ENCODE peak calls at places on chromosome 17, in ten cellular contexts. One of them, this sample, is unnamed.

GRCh38 chr17:50946223-50946890 is 80.2 kb upstream of the TOB1 start:
- DNase-seq in activated CD4-positive, alpha-beta T cell treated with anti-CD3 and anti-CD28 coated beads for 24 hours: no peak
- DNase-seq in T-helper 2 cell treated with Interferon-gamma antibody and Interleukin-4, amounts not matched to agents 5 μg/mL and 100 μg/mL, for 36 hours: no peak
- DNase-seq in AG10803: no peak
- DNase-seq in fibroblast of the aortic adventitia: no peak
- DNase-seq in HuH-7.5: no peak
- DNase-seq in KG1: no peak
- DNase-seq in activated T-helper 1 cell treated with Interleukin-2 at 50 U/mL for 16 hours: no peak
- DNase-seq in NCI-H187: no peak
- DNase-seq in NCI-H82: no peak
- DNase-seq in this sample: no peak

GRCh38 chr17:10001296-10001904 is 96.3 kb upstream of the RCVRN start:
- DNase-seq in NCI-H82: no peak
- DNase-seq in HuH-7.5: no peak
- DNase-seq in AG10803: peak
- DNase-seq in fibroblast of the aortic adventitia: peak
- DNase-seq in activated CD4-positive, alpha-beta T cell treated with anti-CD3 and anti-CD28 coated beads for 24 hours: no peak
- DNase-seq in T-helper 2 cell treated with Interferon-gamma antibody and Interleukin-4, amounts not matched to agents 5 μg/mL and 100 μg/mL, for 36 hours: no peak
- DNase-seq in NCI-H187: no peak
- DNase-seq in KG1: no peak
- DNase-seq in activated T-helper 1 cell treated with Interleukin-2 at 50 U/mL for 16 hours: no peak
- DNase-seq in this sample: no peak

GRCh38 chr17:80997471-80998387 is 6.1 kb downstream of the CHMP6 start:
- DNase-seq in HuH-7.5: no peak
- DNase-seq in NCI-H187: no peak
- DNase-seq in AG10803: no peak
- DNase-seq in KG1: peak
- DNase-seq in NCI-H82: no peak
- DNase-seq in T-helper 2 cell treated with Interferon-gamma antibody and Interleukin-4, amounts not matched to agents 5 μg/mL and 100 μg/mL, for 36 hours: no peak
- DNase-seq in fibroblast of the aortic adventitia: no peak
- DNase-seq in activated CD4-positive, alpha-beta T cell treated with anti-CD3 and anti-CD28 coated beads for 24 hours: no peak
- DNase-seq in activated T-helper 1 cell treated with Interleukin-2 at 50 U/mL for 16 hours: no peak
- DNase-seq in this sample: no peak

GRCh38 chr17:17179371-17179827 is 26.7 kb downstream of the PLD6 start:
- DNase-seq in fibroblast of the aortic adventitia: no peak
- DNase-seq in T-helper 2 cell treated with Interferon-gamma antibody and Interleukin-4, amounts not matched to agents 5 μg/mL and 100 μg/mL, for 36 hours: peak
- DNase-seq in NCI-H82: no peak
- DNase-seq in activated T-helper 1 cell treated with Interleukin-2 at 50 U/mL for 16 hours: no peak
- DNase-seq in activated CD4-positive, alpha-beta T cell treated with anti-CD3 and anti-CD28 coated beads for 24 hours: no peak
- DNase-seq in NCI-H187: no peak
- DNase-seq in HuH-7.5: no peak
- DNase-seq in AG10803: no peak
- DNase-seq in KG1: no peak
- DNase-seq in this sample: no peak

GRCh38 chr17:78707016-78707415 is 75.1 kb downstream of the CYTH1 start:
- DNase-seq in HuH-7.5: no peak
- DNase-seq in NCI-H82: no peak
- DNase-seq in T-helper 2 cell treated with Interferon-gamma antibody and Interleukin-4, amounts not matched to agents 5 μg/mL and 100 μg/mL, for 36 hours: no peak
- DNase-seq in fibroblast of the aortic adventitia: no peak
- DNase-seq in activated CD4-positive, alpha-beta T cell treated with anti-CD3 and anti-CD28 coated beads for 24 hours: no peak
- DNase-seq in KG1: no peak
- DNase-seq in activated T-helper 1 cell treated with Interleukin-2 at 50 U/mL for 16 hours: no peak
- DNase-seq in AG10803: no peak
- DNase-seq in NCI-H187: no peak
- DNase-seq in this sample: no peak

GRCh38 chr17:41324180-41325075 is 8.9 kb upstream of the KRTAP17-1 start:
- DNase-seq in activated CD4-positive, alpha-beta T cell treated with anti-CD3 and anti-CD28 coated beads for 24 hours: no peak
- DNase-seq in NCI-H82: no peak
- DNase-seq in activated T-helper 1 cell treated with Interleukin-2 at 50 U/mL for 16 hours: no peak
- DNase-seq in fibroblast of the aortic adventitia: no peak
- DNase-seq in AG10803: no peak
- DNase-seq in NCI-H187: no peak
- DNase-seq in KG1: no peak
- DNase-seq in T-helper 2 cell treated with Interferon-gamma antibody and Interleukin-4, amounts not matched to agents 5 μg/mL and 100 μg/mL, for 36 hours: no peak
- DNase-seq in HuH-7.5: peak
- DNase-seq in this sample: no peak

GRCh38 chr17:74361613-74362391 is at the start of gene BTBD17:
- DNase-seq in T-helper 2 cell treated with Interferon-gamma antibody and Interleukin-4, amounts not matched to agents 5 μg/mL and 100 μg/mL, for 36 hours: no peak
- DNase-seq in NCI-H187: no peak
- DNase-seq in HuH-7.5: peak
- DNase-seq in activated T-helper 1 cell treated with Interleukin-2 at 50 U/mL for 16 hours: no peak
- DNase-seq in fibroblast of the aortic adventitia: peak
- DNase-seq in KG1: no peak
- DNase-seq in activated CD4-positive, alpha-beta T cell treated with anti-CD3 and anti-CD28 coated beads for 24 hours: no peak
- DNase-seq in AG10803: no peak
- DNase-seq in NCI-H82: peak
- DNase-seq in this sample: no peak

GRCh38 chr17:66313995-66314659 is 11.7 kb downstream of the PRKCA start:
- DNase-seq in HuH-7.5: no peak
- DNase-seq in fibroblast of the aortic adventitia: no peak
- DNase-seq in KG1: no peak
- DNase-seq in NCI-H187: no peak
- DNase-seq in activated T-helper 1 cell treated with Interleukin-2 at 50 U/mL for 16 hours: no peak
- DNase-seq in AG10803: no peak
- DNase-seq in activated CD4-positive, alpha-beta T cell treated with anti-CD3 and anti-CD28 coated beads for 24 hours: peak
- DNase-seq in NCI-H82: no peak
- DNase-seq in T-helper 2 cell treated with Interferon-gamma antibody and Interleukin-4, amounts not matched to agents 5 μg/mL and 100 μg/mL, for 36 hours: no peak
- DNase-seq in this sample: no peak

GRCh38 chr17:10081571-10082169 is 116.7 kb downstream of the GAS7 start:
- DNase-seq in HuH-7.5: no peak
- DNase-seq in KG1: no peak
- DNase-seq in fibroblast of the aortic adventitia: no peak
- DNase-seq in NCI-H187: no peak
- DNase-seq in NCI-H82: no peak
- DNase-seq in activated CD4-positive, alpha-beta T cell treated with anti-CD3 and anti-CD28 coated beads for 24 hours: no peak
- DNase-seq in AG10803: no peak
- DNase-seq in T-helper 2 cell treated with Interferon-gamma antibody and Interleukin-4, amounts not matched to agents 5 μg/mL and 100 μg/mL, for 36 hours: no peak
- DNase-seq in activated T-helper 1 cell treated with Interleukin-2 at 50 U/mL for 16 hours: no peak
- DNase-seq in this sample: no peak

GRCh38 chr17:63704259-63704576 is 4.3 kb upstream of the LIMD2 start:
- DNase-seq in NCI-H82: no peak
- DNase-seq in T-helper 2 cell treated with Interferon-gamma antibody and Interleukin-4, amounts not matched to agents 5 μg/mL and 100 μg/mL, for 36 hours: no peak
- DNase-seq in activated T-helper 1 cell treated with Interleukin-2 at 50 U/mL for 16 hours: no peak
- DNase-seq in KG1: no peak
- DNase-seq in fibroblast of the aortic adventitia: no peak
- DNase-seq in activated CD4-positive, alpha-beta T cell treated with anti-CD3 and anti-CD28 coated beads for 24 hours: no peak
- DNase-seq in AG10803: no peak
- DNase-seq in HuH-7.5: no peak
- DNase-seq in NCI-H187: no peak
- DNase-seq in this sample: no peak

GRCh38 chr17:4109424-4109823 is 33.4 kb downstream of the ZZEF1 start:
- DNase-seq in HuH-7.5: no peak
- DNase-seq in fibroblast of the aortic adventitia: no peak
- DNase-seq in NCI-H82: peak
- DNase-seq in NCI-H187: no peak
- DNase-seq in activated T-helper 1 cell treated with Interleukin-2 at 50 U/mL for 16 hours: no peak
- DNase-seq in AG10803: no peak
- DNase-seq in KG1: no peak
- DNase-seq in T-helper 2 cell treated with Interferon-gamma antibody and Interleukin-4, amounts not matched to agents 5 μg/mL and 100 μg/mL, for 36 hours: no peak
- DNase-seq in activated CD4-positive, alpha-beta T cell treated with anti-CD3 and anti-CD28 coated beads for 24 hours: no peak
- DNase-seq in this sample: no peak

GRCh38 chr17:78644259-78644658 is 67.1 kb upstream of the DNAH17 start:
- DNase-seq in activated T-helper 1 cell treated with Interleukin-2 at 50 U/mL for 16 hours: no peak
- DNase-seq in activated CD4-positive, alpha-beta T cell treated with anti-CD3 and anti-CD28 coated beads for 24 hours: no peak
- DNase-seq in fibroblast of the aortic adventitia: no peak
- DNase-seq in KG1: no peak
- DNase-seq in NCI-H82: no peak
- DNase-seq in NCI-H187: no peak
- DNase-seq in T-helper 2 cell treated with Interferon-gamma antibody and Interleukin-4, amounts not matched to agents 5 μg/mL and 100 μg/mL, for 36 hours: no peak
- DNase-seq in HuH-7.5: no peak
- DNase-seq in AG10803: no peak
- DNase-seq in this sample: no peak

GRCh38 chr17:49843774-49844350 is 4.0 kb downstream of the TAC4 start:
- DNase-seq in T-helper 2 cell treated with Interferon-gamma antibody and Interleukin-4, amounts not matched to agents 5 μg/mL and 100 μg/mL, for 36 hours: no peak
- DNase-seq in NCI-H187: no peak
- DNase-seq in activated CD4-positive, alpha-beta T cell treated with anti-CD3 and anti-CD28 coated beads for 24 hours: peak
- DNase-seq in HuH-7.5: no peak
- DNase-seq in fibroblast of the aortic adventitia: no peak
- DNase-seq in NCI-H82: peak
- DNase-seq in activated T-helper 1 cell treated with Interleukin-2 at 50 U/mL for 16 hours: no peak
- DNase-seq in AG10803: no peak
- DNase-seq in KG1: no peak
- DNase-seq in this sample: no peak

GRCh38 chr17:66281671-66282369 is 20.6 kb upstream of the PRKCA start:
- DNase-seq in AG10803: peak
- DNase-seq in KG1: no peak
- DNase-seq in activated CD4-positive, alpha-beta T cell treated with anti-CD3 and anti-CD28 coated beads for 24 hours: no peak
- DNase-seq in NCI-H187: no peak
- DNase-seq in T-helper 2 cell treated with Interferon-gamma antibody and Interleukin-4, amounts not matched to agents 5 μg/mL and 100 μg/mL, for 36 hours: no peak
- DNase-seq in NCI-H82: no peak
- DNase-seq in fibroblast of the aortic adventitia: peak
- DNase-seq in HuH-7.5: no peak
- DNase-seq in activated T-helper 1 cell treated with Interleukin-2 at 50 U/mL for 16 hours: no peak
- DNase-seq in this sample: no peak

GRCh38 chr17:47902039-47902744 is 6.2 kb downstream of the SP2 start:
- DNase-seq in HuH-7.5: no peak
- DNase-seq in NCI-H82: no peak
- DNase-seq in NCI-H187: no peak
- DNase-seq in fibroblast of the aortic adventitia: no peak
- DNase-seq in T-helper 2 cell treated with Interferon-gamma antibody and Interleukin-4, amounts not matched to agents 5 μg/mL and 100 μg/mL, for 36 hours: no peak
- DNase-seq in AG10803: no peak
- DNase-seq in KG1: no peak
- DNase-seq in activated T-helper 1 cell treated with Interleukin-2 at 50 U/mL for 16 hours: no peak
- DNase-seq in activated CD4-positive, alpha-beta T cell treated with anti-CD3 and anti-CD28 coated beads for 24 hours: no peak
- DNase-seq in this sample: no peak

GRCh38 chr17:74987418-74987908 is at the start of gene CDR2L:
- DNase-seq in NCI-H187: peak
- DNase-seq in HuH-7.5: peak
- DNase-seq in activated CD4-positive, alpha-beta T cell treated with anti-CD3 and anti-CD28 coated beads for 24 hours: peak
- DNase-seq in fibroblast of the aortic adventitia: peak
- DNase-seq in NCI-H82: peak
- DNase-seq in activated T-helper 1 cell treated with Interleukin-2 at 50 U/mL for 16 hours: peak
- DNase-seq in KG1: peak
- DNase-seq in T-helper 2 cell treated with Interferon-gamma antibody and Interleukin-4, amounts not matched to agents 5 μg/mL and 100 μg/mL, for 36 hours: peak
- DNase-seq in AG10803: peak
- DNase-seq in this sample: peak

GRCh38 chr17:78269893-78270490 is 38.6 kb downstream of the TMEM235 start:
- DNase-seq in activated T-helper 1 cell treated with Interleukin-2 at 50 U/mL for 16 hours: no peak
- DNase-seq in HuH-7.5: no peak
- DNase-seq in NCI-H82: no peak
- DNase-seq in KG1: no peak
- DNase-seq in AG10803: no peak
- DNase-seq in fibroblast of the aortic adventitia: no peak
- DNase-seq in T-helper 2 cell treated with Interferon-gamma antibody and Interleukin-4, amounts not matched to agents 5 μg/mL and 100 μg/mL, for 36 hours: no peak
- DNase-seq in NCI-H187: no peak
- DNase-seq in activated CD4-positive, alpha-beta T cell treated with anti-CD3 and anti-CD28 coated beads for 24 hours: no peak
- DNase-seq in this sample: no peak

GRCh38 chr17:59165933-59166342 is 10.4 kb downstream of the PRR11 start:
- DNase-seq in fibroblast of the aortic adventitia: peak
- DNase-seq in AG10803: peak
- DNase-seq in HuH-7.5: peak
- DNase-seq in activated CD4-positive, alpha-beta T cell treated with anti-CD3 and anti-CD28 coated beads for 24 hours: peak
- DNase-seq in KG1: peak
- DNase-seq in T-helper 2 cell treated with Interferon-gamma antibody and Interleukin-4, amounts not matched to agents 5 μg/mL and 100 μg/mL, for 36 hours: peak
- DNase-seq in NCI-H82: peak
- DNase-seq in activated T-helper 1 cell treated with Interleukin-2 at 50 U/mL for 16 hours: peak
- DNase-seq in NCI-H187: no peak
- DNase-seq in this sample: peak

GRCh38 chr17:14488958-14489550 is 188.2 kb downstream of the HS3ST3B1 start:
- DNase-seq in activated T-helper 1 cell treated with Interleukin-2 at 50 U/mL for 16 hours: no peak
- DNase-seq in T-helper 2 cell treated with Interferon-gamma antibody and Interleukin-4, amounts not matched to agents 5 μg/mL and 100 μg/mL, for 36 hours: no peak
- DNase-seq in HuH-7.5: no peak
- DNase-seq in KG1: no peak
- DNase-seq in fibroblast of the aortic adventitia: no peak
- DNase-seq in NCI-H82: no peak
- DNase-seq in activated CD4-positive, alpha-beta T cell treated with anti-CD3 and anti-CD28 coated beads for 24 hours: no peak
- DNase-seq in NCI-H187: no peak
- DNase-seq in AG10803: no peak
- DNase-seq in this sample: no peak

GRCh38 chr17:50924800-50925199 is 58.6 kb upstream of the TOB1 start:
- DNase-seq in activated T-helper 1 cell treated with Interleukin-2 at 50 U/mL for 16 hours: no peak
- DNase-seq in AG10803: peak
- DNase-seq in T-helper 2 cell treated with Interferon-gamma antibody and Interleukin-4, amounts not matched to agents 5 μg/mL and 100 μg/mL, for 36 hours: no peak
- DNase-seq in NCI-H187: no peak
- DNase-seq in activated CD4-positive, alpha-beta T cell treated with anti-CD3 and anti-CD28 coated beads for 24 hours: no peak
- DNase-seq in HuH-7.5: no peak
- DNase-seq in KG1: no peak
- DNase-seq in NCI-H82: peak
- DNase-seq in fibroblast of the aortic adventitia: peak
- DNase-seq in this sample: no peak

GRCh38 chr17:29613371-29613837 is 9.3 kb downstream of the CORO6 start:
- DNase-seq in activated T-helper 1 cell treated with Interleukin-2 at 50 U/mL for 16 hours: peak
- DNase-seq in NCI-H187: no peak
- DNase-seq in KG1: no peak
- DNase-seq in AG10803: peak
- DNase-seq in fibroblast of the aortic adventitia: peak
- DNase-seq in NCI-H82: no peak
- DNase-seq in activated CD4-positive, alpha-beta T cell treated with anti-CD3 and anti-CD28 coated beads for 24 hours: peak
- DNase-seq in HuH-7.5: peak
- DNase-seq in T-helper 2 cell treated with Interferon-gamma antibody and Interleukin-4, amounts not matched to agents 5 μg/mL and 100 μg/mL, for 36 hours: peak
- DNase-seq in this sample: no peak